ENCODE peak calls at places on chromosomes 11 and 22, in eight cellular contexts. T, C, D, W, K, B, G and Q are unnamed samples.

GRCh38 chr22:46694423-46695170 is 43.5 kb downstream of the CERK start:
- DNase-seq in W (no peak), T (no peak), B (no peak), K (no peak), G (no peak), C (no peak), D (no peak), Q (no peak)

GRCh38 chr22:38267086-38267485 is 5.7 kb downstream of the TMEM184B start:
- DNase-seq in C (no peak), D (no peak), T (no peak), G (no peak), K (no peak), W (no peak), B (no peak), Q (no peak)

GRCh38 chr22:28247667-28248363 is 328.8 kb upstream of the PITPNB start:
- DNase-seq in G (no peak), T (no peak), D (no peak), B (no peak), C (no peak), K (no peak), W (no peak), Q (no peak)

GRCh38 chr11:122091850-122092249 is 24.2 kb downstream of the BLID start:
- DNase-seq in B (no peak), D (no peak), T (no peak), W (no peak), K (no peak), C (no peak), G (no peak), Q (no peak)

GRCh38 chr11:597166-597725 is 18.5 kb downstream of the IRF7 start:
- DNase-seq in K (no peak), D (no peak), T (no peak), B (no peak), G (peak; percentile 51), W (no peak), C (no peak), Q (no peak)

GRCh38 chr11:71185411-71185810 is 67.0 kb downstream of the SHANK2 start:
- DNase-seq in D (no peak), G (no peak), W (no peak), B (no peak), K (no peak), T (no peak), C (no peak), Q (no peak)

GRCh38 chr11:104731890-104732289 is 166.4 kb downstream of the CASP12 start:
- DNase-seq in D (no peak), T (no peak), K (no peak), C (no peak), W (no peak), G (no peak), B (no peak), Q (no peak)

GRCh38 chr11:44989831-44990566 is 39.3 kb upstream of the TP53I11 start:
- DNase-seq in D (no peak), G (no peak), T (no peak), C (peak; percentile 48), K (no peak), W (no peak), B (no peak), Q (no peak)

GRCh38 chr22:32044913-32045312 is 1.9 kb downstream of the SLC5A1 start:
- DNase-seq in C (no peak), G (no peak), B (no peak), T (no peak), W (no peak), K (no peak), D (no peak), Q (no peak)

DNA sequence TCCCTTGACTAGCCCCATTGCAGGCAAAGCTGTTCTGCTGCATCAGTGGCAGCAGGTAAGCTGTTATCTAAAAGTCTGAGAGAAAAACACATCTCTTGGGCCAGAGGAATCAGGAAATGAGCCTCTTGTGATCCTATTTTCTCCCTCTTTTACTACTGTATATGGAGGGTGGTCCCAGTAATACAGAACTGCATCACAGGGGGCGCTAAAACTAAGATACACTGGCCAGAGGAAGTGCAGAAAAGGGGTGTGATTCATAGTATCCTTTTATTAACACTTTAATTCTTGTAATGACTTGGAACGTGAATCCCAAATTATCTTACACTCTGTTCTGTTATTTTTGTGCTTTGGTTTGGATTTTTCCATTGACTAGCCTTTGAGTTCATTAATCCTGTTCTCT is 8.8 kb upstream of the MED17 start:
- DNase-seq in T (no peak), G (peak; percentile 13), C (no peak), B (no peak), W (no peak), K (no peak), D (peak; percentile 32), Q (no peak)
- TF ChIP-seq CTCF in T (no peak), G (peak; percentile 31), C (peak; percentile 47), B (no peak), W (no peak), K (peak; percentile 5), D (peak; percentile 50), Q (peak; percentile 52)

GRCh38 chr11:103699216-103699615 is 337.2 kb upstream of the DDI1 start:
- DNase-seq in G (no peak), K (no peak), B (no peak), D (no peak), W (no peak), T (no peak), C (no peak), Q (no peak)
- TF ChIP-seq CTCF in G (no peak), K (peak; percentile 15), B (no peak), D (peak; percentile 34), W (no peak), T (no peak), C (peak; percentile 3), Q (peak; percentile 44)

GRCh38 chr22:50251472-50252054 is 498 bp upstream of the HDAC10 start:
- DNase-seq in G (no peak), W (no peak), K (no peak), T (no peak), D (no peak), C (no peak), B (no peak), Q (no peak)
- TF ChIP-seq CTCF in G (no peak), W (no peak), K (no peak), T (no peak), D (no peak), C (no peak), B (no peak), Q (no peak)

GRCh38 chr11:99200720-99201119 is 180.0 kb downstream of the CNTN5 start:
- DNase-seq in D (no peak), T (no peak), K (no peak), W (no peak), G (no peak), B (no peak), C (no peak), Q (no peak)
- TF ChIP-seq CTCF in D (no peak), T (no peak), K (no peak), W (no peak), G (no peak), B (no peak), C (no peak), Q (no peak)

GRCh38 chr11:66327171-66328035 is 8.8 kb downstream of the RIN1 start:
- DNase-seq in C (peak; percentile 79), D (peak; percentile 75), B (no peak), W (no peak), K (no peak), T (no peak), G (no peak), Q (peak; percentile 68)
- TF ChIP-seq CTCF in C (no peak), D (peak; percentile 23), B (no peak), W (no peak), K (no peak), T (no peak), G (no peak), Q (peak; percentile 19)

GRCh38 chr11:65078151-65078550 is 5.7 kb downstream of the CDCA5 start:
- DNase-seq in B (no peak), G (peak; percentile 65), C (peak; percentile 14), W (peak; percentile 63), K (no peak), D (peak; percentile 32), T (peak; percentile 73), Q (peak; percentile 24)
- TF ChIP-seq CTCF in B (peak; percentile 56), G (peak; percentile 84), C (peak; percentile 67), W (peak; percentile 67), K (peak; percentile 61), D (peak; percentile 75), T (peak; percentile 78), Q (peak; percentile 82)

GRCh38 chr22:42878561-42879305 is 21.7 kb upstream of the ARFGAP3 start:
- DNase-seq in W (no peak), K (no peak), T (no peak), D (no peak), B (no peak), G (no peak), C (no peak), Q (no peak)

GRCh38 chr22:42881298-42881697 is 24.2 kb upstream of the ARFGAP3 start:
- DNase-seq in W (no peak), T (no peak), K (no peak), D (no peak), B (no peak), G (no peak), C (no peak), Q (no peak)

GRCh38 chr22:42879371-42880021 is 22.4 kb upstream of the ARFGAP3 start:
- DNase-seq in T (no peak), K (no peak), C (no peak), B (no peak), W (no peak), G (no peak), D (no peak), Q (no peak)

GRCh38 chr22:42881982-42882656 is 25.0 kb upstream of the ARFGAP3 start:
- DNase-seq in D (no peak), K (no peak), T (no peak), C (no peak), G (no peak), B (no peak), W (no peak), Q (no peak)

DNA sequence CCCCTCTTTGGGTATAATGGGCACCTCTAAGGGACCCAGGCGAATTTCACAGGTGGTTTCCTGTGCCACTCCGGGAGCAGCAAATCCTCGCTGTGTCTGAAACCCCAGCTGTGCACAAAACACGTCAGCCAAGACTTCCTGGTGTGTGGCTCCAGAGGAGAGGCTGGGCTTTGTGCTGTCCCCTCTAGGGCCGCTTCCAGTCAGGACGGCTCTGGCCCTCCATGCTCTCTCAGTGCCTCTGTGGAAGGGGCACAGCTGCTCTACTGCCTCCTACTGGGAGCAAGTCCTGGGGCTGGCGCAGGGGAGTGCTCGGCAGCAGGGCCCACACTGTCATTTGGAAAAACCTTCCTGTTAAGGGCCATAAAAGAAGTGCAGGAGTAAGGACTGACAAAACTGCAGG is 23.7 kb upstream of the ARFGAP3 start:
- DNase-seq in W (no peak), T (no peak), C (no peak), G (no peak), D (no peak), K (no peak), B (no peak), Q (no peak)
- TF ChIP-seq CTCF in W (no peak), T (peak; percentile 17), C (peak; percentile 28), G (no peak), D (peak; percentile 54), K (no peak), B (no peak), Q (peak; percentile 41)